ENCODE peak calls at places on chromosome 18, in ten cellular contexts. H is neural progenitor cell; A is hypothalamus; N is SJSA1; Z is activated effector memory CD4-positive, alpha-beta T cell treated with Interleukin-2 at 50 U/mL for 16 hours; X is lung; K is HS-27A; I is occipital lobe; F is activated T-helper 9 cell treated with anti-CD3 and anti-CD28 coated beads, Interleukin-2, amount 50 U/mL, for 16 hours; L is neural crest cell. Y is an unnamed sample.

GRCh38 chr18:59249186-59249774 is 24.0 kb downstream of the RAX start:
- DNase-seq in Z (no peak), X (no peak), H (peak), I (peak), N (no peak), K (peak), F (no peak), A (no peak), L (peak), Y (peak)

GRCh38 chr18:55265916-55266488 is 306.7 kb upstream of the CCDC68 start:
- DNase-seq in H (no peak), L (no peak), K (no peak), A (no peak), N (no peak), I (no peak), X (no peak), F (no peak), Z (no peak), Y (no peak)

GRCh38 chr18:44687421-44687820 is 6.7 kb downstream of the SETBP1 start:
- DNase-seq in N (no peak), I (no peak), A (no peak), X (no peak), Z (no peak), H (no peak), L (no peak), F (no peak), K (no peak), Y (no peak)

GRCh38 chr18:44708451-44709083 is 27.9 kb downstream of the SETBP1 start:
- DNase-seq in L (no peak), F (no peak), A (no peak), N (no peak), H (no peak), K (no peak), I (no peak), X (no peak), Z (no peak), Y (peak)

GRCh38 chr18:44229693-44230108 is 451.0 kb upstream of the SETBP1 start:
- DNase-seq in L (no peak), X (peak), Z (no peak), A (peak), I (peak), K (no peak), H (no peak), N (no peak), F (no peak), Y (peak)

GRCh38 chr18:37254256-37254880 is 311.2 kb downstream of the CELF4 start:
- DNase-seq in K (no peak), L (peak), Z (no peak), A (no peak), H (no peak), X (no peak), N (no peak), I (no peak), F (no peak), Y (no peak)

GRCh38 chr18:79639072-79639829 is 40.4 kb upstream of the CTDP1 start:
- DNase-seq in Z (no peak), L (no peak), N (no peak), K (no peak), I (no peak), X (no peak), A (no peak), F (no peak), H (no peak), Y (no peak)

GRCh38 chr18:26405190-26405781 is 143.1 kb downstream of the KCTD1 start:
- DNase-seq in K (no peak), Z (no peak), H (peak), L (no peak), A (no peak), F (no peak), I (peak), N (no peak), X (no peak), Y (no peak)

GRCh38 chr18:48711651-48712486 is 173.0 kb downstream of the CTIF start:
- DNase-seq in N (no peak), A (no peak), I (no peak), L (no peak), H (peak), F (no peak), K (no peak), X (no peak), Z (no peak), Y (no peak)

GRCh38 chr18:31990823-31991222 is 27.8 kb upstream of the RNF125 start:
- DNase-seq in A (no peak), K (no peak), N (no peak), H (no peak), L (no peak), I (no peak), X (no peak), F (no peak), Z (no peak), Y (no peak)

GRCh38 chr18:50231621-50232020 is 34.7 kb downstream of the CFAP53 start:
- DNase-seq in F (no peak), Z (no peak), I (peak), N (no peak), H (no peak), L (no peak), K (no peak), A (no peak), X (no peak), Y (no peak)

GRCh38 chr18:30211112-30211511 is 831.4 kb downstream of the DSC3 start:
- DNase-seq in I (no peak), X (no peak), H (no peak), K (no peak), N (no peak), Z (no peak), A (no peak), F (no peak), L (no peak), Y (no peak)

GRCh38 chr18:44914028-44914427 is 233.3 kb downstream of the SETBP1 start:
- DNase-seq in I (no peak), H (no peak), X (no peak), K (no peak), Z (no peak), A (no peak), N (no peak), L (no peak), F (no peak), Y (no peak)

GRCh38 chr18:48813833-48814489 is 136.8 kb downstream of the SMAD7 start:
- DNase-seq in Z (peak), N (peak), F (no peak), L (no peak), X (no peak), I (no peak), A (no peak), K (no peak), H (no peak), Y (no peak)